ENCODE peak calls at places on chromosomes 6 and 20, in four cellular contexts. One of them, this sample, is unnamed.

GRCh38 chr6:137661601-137662000 is 167.4 kb upstream of the OLIG3 start:
- DNase-seq in IMR-90: peak
- DNase-seq in H1: peak
- DNase-seq in H9: peak
- DNase-seq in this sample: peak

GRCh38 chr20:37316116-37316774 is 26.8 kb downstream of the MANBAL start:
- DNase-seq in IMR-90: no peak
- DNase-seq in H1: no peak
- DNase-seq in H9: no peak
- DNase-seq in this sample: peak

GRCh38 chr20:7348253-7348652 is 580.8 kb downstream of the BMP2 start:
- DNase-seq in IMR-90: no peak
- DNase-seq in H1: no peak
- DNase-seq in H9: no peak
- DNase-seq in this sample: peak

GRCh38 chr6:167349816-167350215 is 24.9 kb downstream of the TTLL2 start:
- DNase-seq in IMR-90: no peak
- DNase-seq in H1: no peak
- DNase-seq in H9: no peak
- DNase-seq in this sample: no peak

GRCh38 chr6:13355043-13355945 is 27.0 kb upstream of the TBC1D7 start:
- DNase-seq in IMR-90: peak
- DNase-seq in H1: no peak
- DNase-seq in H9: no peak
- DNase-seq in this sample: peak

GRCh38 chr6:136840612-136841011 is 18.2 kb downstream of the PEX7 start:
- DNase-seq in IMR-90: no peak
- DNase-seq in H1: no peak
- DNase-seq in H9: no peak
- DNase-seq in this sample: peak

GRCh38 chr6:109314313-109314712 is 68.0 kb downstream of the CD164 start:
- DNase-seq in IMR-90: no peak
- DNase-seq in H1: no peak
- DNase-seq in H9: no peak
- DNase-seq in this sample: no peak

GRCh38 chr6:23106951-23107350 is 537.6 kb downstream of the HDGFL1 start:
- DNase-seq in IMR-90: peak
- DNase-seq in H1: no peak
- DNase-seq in H9: no peak
- DNase-seq in this sample: no peak

GRCh38 chr6:3771407-3772011 is 20.0 kb upstream of the PXDC1 start:
- DNase-seq in IMR-90: no peak
- DNase-seq in H1: no peak
- DNase-seq in H9: peak
- DNase-seq in this sample: no peak

GRCh38 chr6:131199568-131200272 is 64.5 kb downstream of the AKAP7 start:
- DNase-seq in IMR-90: peak
- DNase-seq in H1: peak
- DNase-seq in H9: peak
- DNase-seq in this sample: peak

GRCh38 chr20:39954585-39954984 is 734.5 kb downstream of the MAFB start:
- DNase-seq in IMR-90: no peak
- DNase-seq in H1: no peak
- DNase-seq in H9: no peak
- DNase-seq in this sample: no peak

GRCh38 chr6:170096191-170096802 is 194.6 kb downstream of the DLL1 start:
- DNase-seq in IMR-90: no peak
- DNase-seq in H1: no peak
- DNase-seq in H9: peak
- DNase-seq in this sample: no peak

DNA sequence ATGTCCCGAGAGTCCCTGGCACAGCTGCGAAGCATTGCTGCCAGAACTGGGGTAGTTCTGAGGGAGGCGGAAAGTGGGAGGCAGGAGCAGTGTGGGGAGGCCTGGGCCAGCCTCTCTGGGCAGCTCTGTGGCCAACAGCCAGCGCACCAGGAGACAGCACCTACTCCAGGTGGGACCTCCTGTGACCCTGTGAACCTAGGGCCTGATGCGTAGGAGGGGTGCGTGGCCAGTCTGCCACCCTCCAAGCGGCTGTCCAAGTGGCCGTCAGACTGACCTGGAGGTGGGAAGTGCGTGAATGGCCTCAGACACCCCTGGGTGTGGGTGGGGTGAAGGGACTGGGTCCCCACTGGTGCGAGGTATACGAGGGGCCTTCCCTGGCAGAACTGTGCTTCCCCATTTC is 15.5 kb downstream of the SS18L1 start:
- DNase-seq in IMR-90: no peak
- DNase-seq in H1: no peak
- DNase-seq in H9: no peak
- DNase-seq in this sample: no peak
- H4K5ac ChIP-seq in IMR-90: no peak
- H4K5ac ChIP-seq in H1: no peak
- H4K5ac ChIP-seq in H9: no peak
- H4K5ac ChIP-seq in this sample: no peak

GRCh38 chr6:117269649-117270120 is 4.3 kb downstream of the VGLL2 start:
- DNase-seq in IMR-90: no peak
- DNase-seq in H1: no peak
- DNase-seq in H9: no peak
- DNase-seq in this sample: no peak
- H3K23ac ChIP-seq in IMR-90: no peak
- H3K23ac ChIP-seq in H1: no peak
- H3K23ac ChIP-seq in H9: no peak
- H3K23ac ChIP-seq in this sample: no peak

GRCh38 chr20:4702562-4703280 is 19.0 kb upstream of the PRND start:
- DNase-seq in IMR-90: no peak
- DNase-seq in H1: no peak
- DNase-seq in H9: no peak
- DNase-seq in this sample: no peak
- H3K56ac ChIP-seq in IMR-90: no peak
- H3K56ac ChIP-seq in H1: no peak
- H3K56ac ChIP-seq in H9: no peak
- H3K56ac ChIP-seq in this sample: peak

DNA sequence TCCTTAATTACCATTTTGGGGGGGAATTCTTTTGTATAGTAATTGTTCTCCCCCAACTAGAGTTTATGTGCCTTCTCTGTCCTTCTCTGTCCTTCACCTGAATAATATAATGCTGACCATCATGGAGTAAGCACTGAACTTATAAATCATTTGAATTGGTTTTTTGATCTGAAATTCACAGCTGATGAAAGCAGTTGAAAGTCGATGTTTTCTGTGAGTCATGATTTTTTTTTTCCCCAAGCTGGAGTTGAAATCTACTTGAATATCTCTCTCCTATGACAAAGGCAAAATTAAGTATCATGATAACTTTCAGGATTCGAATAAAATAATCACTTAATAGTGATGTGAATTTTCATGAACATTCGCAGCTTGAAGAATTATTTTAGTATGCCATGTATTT is 349.6 kb downstream of the PLCB1 start:
- DNase-seq in IMR-90: peak
- DNase-seq in H1: no peak
- DNase-seq in H9: no peak
- DNase-seq in this sample: no peak
- H4K5ac ChIP-seq in IMR-90: no peak
- H4K5ac ChIP-seq in H1: no peak
- H4K5ac ChIP-seq in H9: no peak
- H4K5ac ChIP-seq in this sample: no peak

GRCh38 chr6:151414641-151415260 is 23.4 kb upstream of the ZBTB2 start:
- DNase-seq in IMR-90: no peak
- DNase-seq in H1: no peak
- DNase-seq in H9: no peak
- DNase-seq in this sample: no peak
- H3K23ac ChIP-seq in IMR-90: no peak
- H3K23ac ChIP-seq in H1: no peak
- H3K23ac ChIP-seq in H9: no peak
- H3K23ac ChIP-seq in this sample: no peak

GRCh38 chr6:144390202-144390601 is 105.1 kb downstream of the UTRN start:
- DNase-seq in IMR-90: no peak
- DNase-seq in H1: no peak
- DNase-seq in H9: peak
- DNase-seq in this sample: no peak
- H3K56ac ChIP-seq in IMR-90: no peak
- H3K56ac ChIP-seq in H1: no peak
- H3K56ac ChIP-seq in H9: no peak
- H3K56ac ChIP-seq in this sample: peak

DNA sequence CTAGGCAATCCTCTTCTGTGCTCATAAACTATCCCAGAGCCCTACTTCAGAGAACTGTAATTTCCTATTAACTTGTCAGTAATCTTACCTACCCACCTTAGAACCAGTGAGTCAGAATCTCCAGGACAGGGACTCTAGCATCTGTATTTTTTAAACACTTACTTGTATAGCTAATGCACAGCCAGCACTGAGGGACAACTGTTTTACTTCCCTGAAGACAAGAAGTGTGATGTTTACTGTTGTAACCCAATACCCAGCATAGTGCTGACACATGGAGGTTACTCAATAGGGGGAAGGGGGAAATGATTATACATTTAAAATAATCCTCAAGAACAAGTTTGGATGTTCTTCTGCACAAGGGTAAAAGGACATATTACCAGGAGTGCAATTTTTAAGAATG is 130.8 kb downstream of the BTBD9 start:
- DNase-seq in IMR-90: peak
- DNase-seq in H1: no peak
- DNase-seq in H9: no peak
- DNase-seq in this sample: peak
- H4K5ac ChIP-seq in IMR-90: no peak
- H4K5ac ChIP-seq in H1: no peak
- H4K5ac ChIP-seq in H9: no peak
- H4K5ac ChIP-seq in this sample: no peak

This sample was measured in mesendoderm.